ENCODE peak calls at places on chromosomes 11 and 22, in nine cellular contexts. N, Q, O, U, S, Y, P, R and W are unnamed samples.

GRCh38 chr11:132595711-132596111 is 936.6 kb downstream of the OPCML start:
- DNase-seq in U (no peak), N (peak; percentile 23), O (no peak), Y (no peak), S (peak; percentile 32), Q (peak; percentile 25), R (no peak), P (no peak), W (no peak)

GRCh38 chr11:126776125-126776524 is 224.4 kb downstream of the KIRREL3 start:
- DNase-seq in S (peak; percentile 46), Q (no peak), R (no peak), O (no peak), P (no peak), N (no peak), U (no peak), Y (no peak), W (no peak)

GRCh38 chr11:26331911-26332571 is at the start of gene ANO3:
- DNase-seq in N (peak; percentile 89), P (no peak), O (no peak), Q (peak; percentile 73), R (peak; percentile 26), U (no peak), Y (no peak), S (peak; percentile 66), W (peak; percentile 28)

GRCh38 chr11:10893713-10894112 is 35.9 kb upstream of the ZBED5 start:
- DNase-seq in N (peak; percentile 43), P (no peak), U (no peak), Y (no peak), O (no peak), S (no peak), R (no peak), Q (peak; percentile 89), W (no peak)

GRCh38 chr11:74257934-74258553 is 53.4 kb downstream of the P4HA3 start:
- DNase-seq in P (no peak), Y (no peak), O (no peak), R (peak; percentile 65), S (peak; percentile 34), Q (peak; percentile 82), N (peak; percentile 74), U (no peak), W (no peak)

GRCh38 chr11:69218271-69218682 is 62.5 kb downstream of the SMIM38 start:
- DNase-seq in Y (no peak), R (no peak), O (no peak), S (no peak), U (no peak), Q (peak; percentile 15), P (no peak), N (no peak), W (no peak)

GRCh38 chr11:130585545-130585944 is 137.1 kb downstream of the ADAMTS15 start:
- DNase-seq in P (no peak), R (no peak), Y (no peak), Q (no peak), N (peak; percentile 44), S (no peak), O (no peak), U (peak; percentile 29), W (no peak)

GRCh38 chr11:60528934-60529333 is 13.7 kb downstream of the MS4A13 start:
- DNase-seq in N (no peak), U (no peak), O (no peak), S (no peak), P (no peak), R (no peak), Y (no peak), Q (no peak), W (no peak)

GRCh38 chr11:71432761-71433647 is 15.2 kb downstream of the DHCR7 start:
- DNase-seq in P (no peak), R (no peak), Y (no peak), O (no peak), N (peak; percentile 3), U (no peak), Q (no peak), S (no peak), W (peak; percentile 73)

GRCh38 chr11:24324211-24324610 is 172.6 kb upstream of the LUZP2 start:
- DNase-seq in P (no peak), O (no peak), Y (no peak), R (no peak), Q (peak; percentile 75), U (no peak), N (no peak), S (no peak), W (no peak)

GRCh38 chr11:10379022-10379421 is 74.1 kb downstream of the ADM start:
- DNase-seq in U (no peak), R (no peak), P (no peak), Q (peak; percentile 50), Y (no peak), N (no peak), S (no peak), O (no peak), W (no peak)

GRCh38 chr11:134654161-134654915 is 242.3 kb upstream of the B3GAT1 start:
- DNase-seq in U (no peak), Q (no peak), P (no peak), O (no peak), S (peak; percentile 14), Y (no peak), R (no peak), N (no peak), W (no peak)

GRCh38 chr11:116170526-116171120 is 602.2 kb downstream of the BUD13 start:
- DNase-seq in R (no peak), O (no peak), N (no peak), Y (no peak), S (no peak), Q (no peak), P (no peak), U (no peak), W (no peak)

GRCh38 chr22:41974691-41975290 is 5.5 kb downstream of the SEPTIN3 start:
- DNase-seq in N (no peak), P (no peak), Q (no peak), Y (no peak), O (no peak), U (no peak), R (no peak), S (no peak), W (no peak)

GRCh38 chr11:67996622-67997459 is 7.1 kb downstream of the UNC93B1 start:
- DNase-seq in S (peak; percentile 89), O (peak; percentile 25), Q (no peak), P (no peak), R (no peak), N (peak; percentile 54), U (no peak), Y (no peak), W (no peak)

GRCh38 chr22:24244144-24244787 is 616 bp downstream of the GGT5 start:
- DNase-seq in P (no peak), R (no peak), N (peak; percentile 83), O (no peak), S (no peak), U (no peak), Q (peak; percentile 52), Y (no peak), W (no peak)

GRCh38 chr22:30393885-30394284 is 2.9 kb upstream of the SEC14L2 start:
- DNase-seq in N (no peak), S (no peak), Q (no peak), O (no peak), Y (no peak), U (no peak), R (no peak), P (no peak), W (no peak)

GRCh38 chr22:30393322-30393680 is 3.5 kb upstream of the SEC14L2 start:
- DNase-seq in Q (no peak), O (no peak), Y (no peak), P (no peak), U (no peak), R (no peak), N (no peak), S (no peak), W (no peak)

GRCh38 chr22:30396871-30397655 is at the start of gene SEC14L2:
- DNase-seq in O (peak; percentile 40), P (peak; percentile 42), S (peak; percentile 62), Y (peak; percentile 28), Q (peak; percentile 26), N (peak; percentile 56), U (no peak), R (peak; percentile 79), W (peak; percentile 51)

GRCh38 chr22:30390974-30391691 is 3.9 kb upstream of the RNF215 start:
- DNase-seq in Q (peak; percentile 70), N (peak; percentile 73), Y (peak; percentile 80), P (peak; percentile 65), O (peak; percentile 72), R (peak; percentile 80), S (peak; percentile 72), U (no peak), W (peak; percentile 40)

GRCh38 chr22:30392661-30393321 is 4.0 kb upstream of the SEC14L2 start:
- DNase-seq in S (no peak), Y (no peak), Q (no peak), U (no peak), R (peak; percentile 69), P (no peak), O (no peak), N (no peak), W (no peak)
- H3K27ac ChIP-seq in S (no peak overlapping the region), Y (no peak overlapping the region), Q (no peak overlapping the region), U (no peak overlapping the region), R (peak overlapping the region; percentile 95), P (no peak overlapping the region), O (no peak overlapping the region), N (no peak overlapping the region), W (no peak overlapping the region)

DNA sequence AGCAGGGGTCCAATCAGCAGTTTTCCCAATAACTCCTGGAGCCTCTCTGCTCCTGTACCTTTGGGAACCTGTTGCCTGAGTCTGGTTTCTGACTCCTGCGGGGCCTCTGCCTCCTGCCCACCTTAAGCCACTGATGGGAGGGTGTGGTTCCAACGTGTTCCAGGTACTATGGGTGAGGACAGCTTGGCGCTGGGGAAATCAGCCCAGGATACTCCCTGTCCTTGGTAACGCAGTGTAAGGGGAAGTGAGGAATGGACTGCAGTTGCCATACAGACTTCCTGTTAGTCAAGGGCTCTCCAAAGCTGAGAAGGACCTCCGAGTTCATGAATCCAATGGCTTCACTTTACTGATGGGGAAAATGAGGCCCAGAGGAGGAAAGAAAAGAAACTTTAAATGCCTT is 1.2 kb upstream of the MARK2 start:
- DNase-seq in Y (no peak), P (no peak), R (no peak), U (no peak), O (no peak), N (no peak), S (peak; percentile 53), Q (no peak), W (no peak)
- H3K27ac ChIP-seq in Y (peak overlapping the region; percentile 87), P (peak overlapping the region; percentile 63), R (peak overlapping the region; percentile 93), U (peak overlapping the region; percentile 80), O (peak overlapping the region; percentile 73), N (no peak overlapping the region), S (no peak overlapping the region), Q (no peak overlapping the region), W (peak overlapping the region; percentile 60)

DNA sequence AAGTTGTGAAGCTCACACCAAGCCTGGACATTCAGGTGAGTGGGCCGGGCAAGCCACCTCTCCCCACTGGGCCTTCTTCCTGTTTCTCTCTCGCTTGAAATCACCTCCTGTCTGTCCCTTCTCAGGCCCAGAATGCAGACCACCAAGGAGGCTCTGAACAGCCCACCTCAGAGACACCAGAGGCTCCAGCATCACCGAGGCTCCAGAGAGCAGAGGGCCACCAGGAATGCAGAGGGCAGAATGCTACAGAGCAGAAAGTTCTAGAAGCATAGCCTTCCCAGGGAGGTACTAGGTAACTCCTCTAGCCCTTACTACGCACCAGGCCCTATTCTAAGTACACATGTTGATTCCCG is 14.8 kb upstream of the IL2RB start:
- DNase-seq in N (no peak), O (no peak), U (no peak), R (no peak), P (no peak), S (no peak), Q (no peak), Y (no peak), W (no peak)
- H3K27ac ChIP-seq in N (no peak overlapping the region), O (no peak overlapping the region), U (no peak overlapping the region), R (no peak overlapping the region), P (peak overlapping the region; percentile 35), S (no peak overlapping the region), Q (no peak overlapping the region), Y (peak overlapping the region; percentile 90), W (no peak overlapping the region)

GRCh38 chr22:21045585-21046294 is at the start of gene LRRC74B:
- DNase-seq in Y (peak; percentile 52), P (peak; percentile 11), S (peak; percentile 87), R (peak; percentile 80), Q (peak; percentile 87), U (peak; percentile 46), O (peak; percentile 55), N (peak; percentile 96), W (peak; percentile 86)
- H3K27ac ChIP-seq in Y (no peak within 1 kb of the TSS), P (no peak within 1 kb of the TSS), S (no peak within 1 kb of the TSS), R (no peak within 1 kb of the TSS), Q (peak within 1 kb of the TSS; percentile 56), U (no peak within 1 kb of the TSS), O (no peak within 1 kb of the TSS), N (peak within 1 kb of the TSS; percentile 56), W (no peak within 1 kb of the TSS)